ENCODE peak calls at places on chromosomes 7 and 10, in nine cellular contexts. O is pancreas, B is cardiac fibroblast, Q is H9, X is AG04449, L is upper lobe of right lung, J is AG09319, M is adrenal gland, H is GM12865. V is an unnamed sample.
A peak's percentile ranks its signal among the peaks of the same experiment; 100 is the strongest.

GRCh38 chr10:86536294-86536861 is 14.8 kb upstream of the WAPL start:
- DNase-seq in O (no peak), X (no peak), M (no peak), H (peak; percentile 19), Q (peak; percentile 64), L (no peak), J (no peak), B (no peak), V (peak; percentile 56)

GRCh38 chr7:116801092-116801710 is 61.2 kb upstream of the CAPZA2 start:
- DNase-seq in O (no peak), Q (no peak), B (peak; percentile 87), M (no peak), H (no peak), L (no peak), J (no peak), X (peak; percentile 77), V (no peak)

GRCh38 chr7:36440880-36441279 is 51.2 kb downstream of the ANLN start:
- DNase-seq in B (peak; percentile 56), M (no peak), J (peak; percentile 5), Q (no peak), L (no peak), X (no peak), H (no peak), O (no peak), V (no peak)

GRCh38 chr10:52649471-52649870 is 123.1 kb downstream of the MBL2 start:
- DNase-seq in Q (no peak), J (no peak), M (no peak), L (no peak), H (no peak), O (no peak), X (no peak), B (no peak), V (no peak)

GRCh38 chr10:1301138-1301537 is 245.0 kb downstream of the WDR37 start:
- DNase-seq in M (no peak), X (no peak), L (no peak), H (no peak), O (no peak), B (no peak), J (no peak), Q (no peak), V (no peak)

GRCh38 chr7:102012941-102013461 is 195.6 kb downstream of the CUX1 start:
- DNase-seq in Q (no peak), O (no peak), H (no peak), X (peak; percentile 16), B (peak; percentile 33), J (no peak), L (no peak), M (no peak), V (no peak)

GRCh38 chr7:68125173-68125572 is 1128.5 kb downstream of the TYW1 start:
- DNase-seq in L (no peak), J (no peak), O (no peak), B (no peak), Q (no peak), H (no peak), M (no peak), X (no peak), V (no peak)

GRCh38 chr7:155996718-155997059 is 184.4 kb upstream of the SHH start:
- DNase-seq in B (no peak), X (no peak), L (no peak), J (no peak), M (no peak), Q (no peak), O (no peak), H (no peak), V (no peak)

GRCh38 chr10:29392376-29393021 is 103.6 kb downstream of the LYZL1 start:
- DNase-seq in J (no peak), B (peak; percentile 59), M (peak; percentile 29), X (no peak), O (no peak), Q (peak; percentile 50), H (peak; percentile 37), L (no peak), V (peak; percentile 52)

GRCh38 chr10:43820663-43821062 is 172.0 kb upstream of the ZNF32 start:
- DNase-seq in J (no peak), X (no peak), B (no peak), L (no peak), Q (no peak), H (no peak), M (no peak), O (no peak), V (no peak)

GRCh38 chr7:100153713-100154519 is 4.6 kb downstream of the TRAPPC14 start:
- DNase-seq in H (no peak), B (no peak), O (peak; percentile 66), Q (no peak), M (no peak), J (no peak), X (no peak), L (no peak), V (no peak)

GRCh38 chr7:100154651-100155491 is 3.7 kb downstream of the TRAPPC14 start:
- DNase-seq in H (no peak), O (peak; percentile 69), B (no peak), J (no peak), X (no peak), L (no peak), Q (no peak), M (no peak), V (no peak)

GRCh38 chr7:100155553-100156317 is 2.8 kb downstream of the TRAPPC14 start:
- DNase-seq in O (no peak), X (no peak), L (no peak), B (no peak), J (no peak), H (no peak), Q (no peak), M (no peak), V (no peak)

GRCh38 chr7:100152937-100153666 is 4.4 kb downstream of the LAMTOR4 start:
- DNase-seq in Q (no peak), H (no peak), M (no peak), L (no peak), J (no peak), B (no peak), X (no peak), O (no peak), V (no peak)

DNA sequence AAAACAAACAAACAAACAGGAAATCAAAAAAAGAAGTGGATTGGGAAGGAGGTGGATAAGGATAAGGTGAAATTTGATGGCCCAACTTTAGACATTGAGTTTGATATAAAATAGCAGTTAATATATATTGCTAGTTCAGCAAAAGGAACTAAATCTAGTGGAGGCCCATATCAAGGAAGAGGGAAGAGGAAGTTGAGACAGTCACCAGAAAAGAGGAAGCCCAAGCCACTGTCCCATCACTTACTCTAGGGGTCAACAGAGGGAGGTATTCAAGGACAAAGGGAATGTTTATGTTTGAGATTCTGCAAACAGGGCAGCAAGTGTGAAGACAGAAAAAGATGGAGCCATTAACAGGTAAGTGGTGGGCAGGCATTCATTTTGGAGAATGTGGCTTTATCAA is 3.7 kb downstream of the LAMTOR4 start:
- DNase-seq in O (no peak), L (no peak), H (no peak), M (no peak), B (no peak), Q (no peak), J (no peak), X (no peak), V (peak; percentile 12)
- TF ChIP-seq CTCF in O (no peak), L (no peak), H (no peak), M (no peak), B (no peak), Q (no peak), J (no peak), X (no peak), V (no peak)

DNA sequence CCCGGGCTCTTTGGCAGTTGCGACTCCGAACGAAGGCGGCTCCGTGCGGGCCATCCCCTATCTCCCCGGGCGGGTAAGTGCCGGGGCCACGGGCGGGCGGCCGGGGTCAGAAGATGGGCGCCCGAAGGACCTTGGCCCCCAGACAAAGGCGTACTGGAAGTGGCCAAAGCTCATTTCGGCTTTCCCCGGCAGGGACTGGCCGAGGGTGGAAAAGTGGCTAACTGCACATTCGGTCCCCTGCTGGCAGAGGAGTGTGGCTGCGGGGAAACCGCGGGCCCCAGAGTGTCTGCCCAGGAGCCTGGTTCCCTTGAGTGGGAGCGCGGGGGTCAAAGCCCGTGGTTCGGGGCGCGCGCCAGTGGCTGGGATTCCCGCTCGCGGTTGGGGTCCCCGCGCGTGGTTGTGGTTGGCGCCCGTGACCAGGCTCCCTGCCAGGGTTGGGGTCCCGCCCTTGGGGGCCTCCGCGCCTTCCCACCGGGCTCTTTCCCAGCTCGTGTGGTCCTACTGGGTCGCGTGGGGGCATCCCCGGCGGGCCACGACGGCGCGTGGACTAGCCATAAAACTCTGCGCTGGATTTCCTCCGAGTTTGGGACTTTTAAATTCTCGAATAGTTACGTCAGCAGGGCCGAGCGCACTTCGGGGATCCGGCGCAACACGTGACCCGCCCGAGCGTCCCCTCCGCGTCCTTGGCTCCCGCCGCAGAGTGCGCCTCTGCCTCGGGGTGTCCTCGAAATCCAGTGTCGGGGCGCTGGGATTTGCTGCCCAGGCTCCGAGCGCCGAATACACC is 124.4 kb downstream of the TACC2 start:
- DNase-seq in X (no peak), O (peak; percentile 90), L (peak; percentile 89), J (no peak), H (peak; percentile 13), B (peak; percentile 76), Q (peak; percentile 71), M (peak; percentile 83), V (peak; percentile 56)
- TF ChIP-seq CTCF in X (peak; percentile 75), O (peak; percentile 16), L (peak; percentile 36), J (peak; percentile 64), H (peak; percentile 15), B (peak; percentile 70), Q (peak; percentile 60), M (peak; percentile 70), V (no peak)

DNA sequence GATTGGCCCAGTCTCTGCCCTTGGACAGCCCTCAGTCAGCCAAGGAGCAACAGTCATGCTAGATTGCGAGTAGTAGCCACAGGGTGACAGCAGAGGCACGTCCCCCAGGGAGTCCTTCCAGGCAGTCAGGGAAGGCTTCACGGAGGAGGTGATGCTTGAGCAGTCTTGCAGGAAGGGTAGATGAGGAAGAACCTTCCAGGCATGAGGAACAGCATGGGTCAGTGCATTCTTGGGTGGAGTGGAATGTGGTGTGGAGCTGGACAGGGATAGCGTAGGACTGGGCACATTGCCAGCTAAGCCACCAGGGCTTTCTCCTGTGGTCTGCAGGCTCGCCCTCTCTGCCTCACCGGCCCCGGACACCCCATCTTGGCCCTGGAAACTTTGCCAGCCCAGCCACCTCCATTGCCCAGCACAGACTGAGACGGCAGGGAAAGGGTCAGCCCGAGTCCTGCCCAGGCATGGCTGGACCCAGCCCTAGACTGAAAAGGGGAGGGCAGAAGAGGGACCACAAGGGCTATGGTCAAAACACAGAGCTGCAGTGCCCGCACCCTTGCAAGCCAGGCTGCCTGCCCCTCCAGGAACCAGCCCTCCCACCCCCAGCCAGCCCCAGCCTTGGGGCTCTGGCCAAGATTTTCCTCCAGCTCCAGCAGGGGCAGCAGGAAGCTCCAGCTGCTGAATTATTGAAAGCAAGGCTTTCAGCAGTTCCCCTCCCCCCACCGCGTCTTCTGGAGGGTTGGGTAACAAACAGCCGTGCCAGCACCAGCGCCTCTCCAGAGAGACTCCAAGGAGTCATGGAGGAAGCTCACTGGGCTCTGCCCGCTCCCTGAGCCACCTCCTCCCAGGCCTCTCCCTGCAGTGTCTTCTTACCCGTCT is 18.7 kb downstream of the SRRM3 start:
- DNase-seq in O (peak; percentile 73), B (peak; percentile 55), Q (peak; percentile 87), L (no peak), X (no peak), M (peak; percentile 49), H (no peak), J (peak; percentile 10), V (no peak)
- TF ChIP-seq CTCF in O (no peak), B (peak; percentile 5), Q (peak; percentile 38), L (no peak), X (no peak), M (no peak), H (no peak), J (no peak), V (no peak)

DNA sequence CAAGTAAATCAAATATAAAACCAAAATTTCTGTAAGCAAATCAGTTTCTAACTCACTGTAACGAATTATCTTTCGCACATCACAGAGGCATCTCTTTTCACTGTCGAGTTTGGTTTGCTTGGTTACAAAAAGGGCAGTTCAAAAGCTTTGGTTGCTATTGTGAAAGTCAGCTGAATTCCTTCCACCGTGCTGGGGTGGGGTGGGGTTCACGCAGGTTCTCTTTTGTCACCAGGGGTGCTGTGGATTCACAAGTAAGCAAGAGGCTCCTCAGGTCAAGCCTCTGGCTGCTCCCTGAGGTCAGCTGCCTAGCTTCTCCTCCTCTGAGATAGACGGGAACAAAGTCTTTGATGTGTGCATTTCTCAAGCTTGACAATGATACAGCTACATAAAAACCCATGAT is 47.7 kb downstream of the EGFR start:
- DNase-seq in L (no peak), X (no peak), O (no peak), H (no peak), Q (no peak), B (peak; percentile 52), J (no peak), M (no peak), V (no peak)
- TF ChIP-seq CTCF in L (no peak), X (no peak), O (no peak), H (no peak), Q (no peak), B (no peak), J (no peak), M (no peak), V (no peak)